ENCODE peak calls at places on chromosomes 2 and 18, in ten cellular contexts. One of them, this sample, is unnamed. For H3K27me3, the result is how much of the 10 kb centered on the place peaks cover.

GRCh38 chr2:81266106-81266505 is 961.6 kb upstream of the LRRTM1 start:
- DNase-seq in psoas muscle: no peak
- DNase-seq in stomach: no peak
- DNase-seq in heart right ventricle: no peak
- DNase-seq in IMR-90: no peak
- DNase-seq in effector memory CD4-positive, alpha-beta T cell: no peak
- DNase-seq in cardiac muscle cell: peak
- DNase-seq in lung: no peak
- DNase-seq in mammary epithelial cell: no peak
- DNase-seq in SK-N-SH: no peak
- DNase-seq in this sample: no peak

GRCh38 chr2:149152597-149152996 is 114.1 kb downstream of the LYPD6B start:
- DNase-seq in mammary epithelial cell: no peak
- DNase-seq in SK-N-SH: no peak
- DNase-seq in heart right ventricle: no peak
- DNase-seq in cardiac muscle cell: no peak
- DNase-seq in lung: no peak
- DNase-seq in stomach: no peak
- DNase-seq in psoas muscle: no peak
- DNase-seq in effector memory CD4-positive, alpha-beta T cell: no peak
- DNase-seq in IMR-90: no peak
- DNase-seq in this sample: no peak

GRCh38 chr2:80016166-80016565 is 288.4 kb downstream of the LRRTM1 start:
- DNase-seq in stomach: no peak
- DNase-seq in SK-N-SH: no peak
- DNase-seq in mammary epithelial cell: no peak
- DNase-seq in cardiac muscle cell: no peak
- DNase-seq in IMR-90: no peak
- DNase-seq in effector memory CD4-positive, alpha-beta T cell: no peak
- DNase-seq in heart right ventricle: no peak
- DNase-seq in psoas muscle: no peak
- DNase-seq in lung: no peak
- DNase-seq in this sample: no peak

GRCh38 chr2:177335917-177336450 is 56.6 kb upstream of the AGPS start:
- DNase-seq in psoas muscle: no peak
- DNase-seq in lung: no peak
- DNase-seq in IMR-90: peak
- DNase-seq in cardiac muscle cell: no peak
- DNase-seq in effector memory CD4-positive, alpha-beta T cell: no peak
- DNase-seq in heart right ventricle: no peak
- DNase-seq in stomach: no peak
- DNase-seq in mammary epithelial cell: no peak
- DNase-seq in SK-N-SH: no peak
- DNase-seq in this sample: no peak

GRCh38 chr18:79352432-79352831 is 43.3 kb upstream of the NFATC1 start:
- DNase-seq in lung: no peak
- DNase-seq in cardiac muscle cell: no peak
- DNase-seq in effector memory CD4-positive, alpha-beta T cell: no peak
- DNase-seq in heart right ventricle: no peak
- DNase-seq in IMR-90: no peak
- DNase-seq in mammary epithelial cell: no peak
- DNase-seq in stomach: no peak
- DNase-seq in SK-N-SH: no peak
- DNase-seq in psoas muscle: no peak
- DNase-seq in this sample: no peak

GRCh38 chr2:218340656-218341055 is 16.0 kb upstream of the CATIP start:
- DNase-seq in heart right ventricle: no peak
- DNase-seq in effector memory CD4-positive, alpha-beta T cell: no peak
- DNase-seq in lung: no peak
- DNase-seq in mammary epithelial cell: no peak
- DNase-seq in cardiac muscle cell: no peak
- DNase-seq in IMR-90: no peak
- DNase-seq in psoas muscle: no peak
- DNase-seq in stomach: no peak
- DNase-seq in SK-N-SH: no peak
- DNase-seq in this sample: no peak

GRCh38 chr2:43138441-43138840 is 88.0 kb downstream of the ZFP36L2 start:
- DNase-seq in mammary epithelial cell: no peak
- DNase-seq in IMR-90: no peak
- DNase-seq in stomach: no peak
- DNase-seq in psoas muscle: no peak
- DNase-seq in cardiac muscle cell: no peak
- DNase-seq in SK-N-SH: no peak
- DNase-seq in effector memory CD4-positive, alpha-beta T cell: no peak
- DNase-seq in lung: no peak
- DNase-seq in heart right ventricle: no peak
- DNase-seq in this sample: no peak

GRCh38 chr18:22765889-22766288 is 167.2 kb upstream of the RBBP8 start:
- DNase-seq in psoas muscle: no peak
- DNase-seq in lung: no peak
- DNase-seq in IMR-90: no peak
- DNase-seq in cardiac muscle cell: peak
- DNase-seq in heart right ventricle: peak
- DNase-seq in SK-N-SH: no peak
- DNase-seq in effector memory CD4-positive, alpha-beta T cell: no peak
- DNase-seq in mammary epithelial cell: no peak
- DNase-seq in stomach: no peak
- DNase-seq in this sample: no peak

GRCh38 chr2:222969491-222969890 is 82.5 kb upstream of the KCNE4 start:
- DNase-seq in heart right ventricle: no peak
- DNase-seq in psoas muscle: no peak
- DNase-seq in IMR-90: peak
- DNase-seq in lung: no peak
- DNase-seq in SK-N-SH: no peak
- DNase-seq in mammary epithelial cell: no peak
- DNase-seq in stomach: no peak
- DNase-seq in cardiac muscle cell: peak
- DNase-seq in effector memory CD4-positive, alpha-beta T cell: no peak
- DNase-seq in this sample: no peak

GRCh38 chr2:150702791-150703190 is 215.3 kb upstream of the RND3 start:
- DNase-seq in psoas muscle: no peak
- DNase-seq in lung: no peak
- DNase-seq in IMR-90: no peak
- DNase-seq in SK-N-SH: no peak
- DNase-seq in heart right ventricle: no peak
- DNase-seq in effector memory CD4-positive, alpha-beta T cell: no peak
- DNase-seq in cardiac muscle cell: no peak
- DNase-seq in stomach: no peak
- DNase-seq in mammary epithelial cell: no peak
- DNase-seq in this sample: no peak

GRCh38 chr18:13403786-13404549 is 185.4 kb downstream of the LDLRAD4 start:
- DNase-seq in IMR-90: no peak
- DNase-seq in cardiac muscle cell: no peak
- DNase-seq in mammary epithelial cell: no peak
- DNase-seq in psoas muscle: no peak
- DNase-seq in effector memory CD4-positive, alpha-beta T cell: no peak
- DNase-seq in lung: no peak
- DNase-seq in heart right ventricle: no peak
- DNase-seq in SK-N-SH: no peak
- DNase-seq in stomach: no peak
- DNase-seq in this sample: no peak

GRCh38 chr18:37253424-37254255 is 312.0 kb downstream of the CELF4 start:
- DNase-seq in cardiac muscle cell: peak
- DNase-seq in stomach: peak
- DNase-seq in effector memory CD4-positive, alpha-beta T cell: no peak
- DNase-seq in psoas muscle: no peak
- DNase-seq in lung: no peak
- DNase-seq in mammary epithelial cell: no peak
- DNase-seq in SK-N-SH: peak
- DNase-seq in heart right ventricle: no peak
- DNase-seq in IMR-90: no peak
- DNase-seq in this sample: no peak

GRCh38 chr2:118185210-118186109 is 97.2 kb downstream of the INSIG2 start:
- DNase-seq in effector memory CD4-positive, alpha-beta T cell: no peak
- DNase-seq in SK-N-SH: peak
- DNase-seq in heart right ventricle: peak
- DNase-seq in cardiac muscle cell: peak
- DNase-seq in mammary epithelial cell: peak
- DNase-seq in psoas muscle: peak
- DNase-seq in lung: peak
- DNase-seq in IMR-90: peak
- DNase-seq in stomach: peak
- DNase-seq in this sample: peak

DNA sequence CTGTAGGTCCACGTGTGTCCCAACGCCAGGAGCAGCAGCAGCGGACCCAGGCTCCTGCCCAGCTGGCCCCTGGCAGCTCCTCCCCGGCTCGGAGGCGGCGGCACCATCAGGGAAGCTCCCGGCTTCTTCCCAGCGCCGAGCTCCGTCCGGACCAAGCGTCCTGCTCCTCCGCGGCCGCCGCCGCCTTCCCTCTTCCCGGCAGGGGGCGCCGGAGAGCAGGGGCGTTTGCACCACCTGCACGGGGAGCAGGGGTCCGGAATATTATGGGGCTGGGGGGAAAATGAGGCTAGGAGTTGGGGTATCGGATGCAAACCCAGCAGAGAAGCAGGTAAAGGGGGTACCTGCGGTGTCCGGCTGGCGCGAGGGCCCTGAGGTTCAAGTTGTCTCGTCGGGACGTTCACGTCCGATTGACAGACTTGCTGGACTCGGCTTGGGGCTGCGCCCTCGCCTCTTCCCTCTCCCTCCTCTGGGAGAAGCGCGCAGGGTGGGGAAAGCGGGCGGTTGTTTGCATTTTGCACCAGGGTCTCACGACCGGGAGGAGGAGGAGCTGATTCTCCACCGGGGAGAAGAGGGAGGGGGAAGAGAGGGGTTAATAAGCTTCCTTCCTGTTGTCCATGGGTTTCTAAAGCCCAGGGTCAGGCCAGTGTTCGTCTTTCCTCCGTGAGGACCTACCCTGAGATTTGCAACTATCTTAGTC is at the start of gene CCBE1:
- DNase-seq in lung: peak
- DNase-seq in psoas muscle: peak
- DNase-seq in stomach: peak
- DNase-seq in heart right ventricle: peak
- DNase-seq in IMR-90: peak
- DNase-seq in SK-N-SH: peak
- DNase-seq in cardiac muscle cell: peak
- DNase-seq in mammary epithelial cell: peak
- DNase-seq in effector memory CD4-positive, alpha-beta T cell: no peak
- DNase-seq in this sample: peak
- H3K27me3 ChIP-seq in lung: under half
- H3K27me3 ChIP-seq in psoas muscle: under half
- H3K27me3 ChIP-seq in stomach: under half
- H3K27me3 ChIP-seq in heart right ventricle: half or more
- H3K27me3 ChIP-seq in IMR-90: under half
- H3K27me3 ChIP-seq in SK-N-SH: under half
- H3K27me3 ChIP-seq in cardiac muscle cell: half or more
- H3K27me3 ChIP-seq in mammary epithelial cell: under half
- H3K27me3 ChIP-seq in effector memory CD4-positive, alpha-beta T cell: under half
- H3K27me3 ChIP-seq in this sample: under half

DNA sequence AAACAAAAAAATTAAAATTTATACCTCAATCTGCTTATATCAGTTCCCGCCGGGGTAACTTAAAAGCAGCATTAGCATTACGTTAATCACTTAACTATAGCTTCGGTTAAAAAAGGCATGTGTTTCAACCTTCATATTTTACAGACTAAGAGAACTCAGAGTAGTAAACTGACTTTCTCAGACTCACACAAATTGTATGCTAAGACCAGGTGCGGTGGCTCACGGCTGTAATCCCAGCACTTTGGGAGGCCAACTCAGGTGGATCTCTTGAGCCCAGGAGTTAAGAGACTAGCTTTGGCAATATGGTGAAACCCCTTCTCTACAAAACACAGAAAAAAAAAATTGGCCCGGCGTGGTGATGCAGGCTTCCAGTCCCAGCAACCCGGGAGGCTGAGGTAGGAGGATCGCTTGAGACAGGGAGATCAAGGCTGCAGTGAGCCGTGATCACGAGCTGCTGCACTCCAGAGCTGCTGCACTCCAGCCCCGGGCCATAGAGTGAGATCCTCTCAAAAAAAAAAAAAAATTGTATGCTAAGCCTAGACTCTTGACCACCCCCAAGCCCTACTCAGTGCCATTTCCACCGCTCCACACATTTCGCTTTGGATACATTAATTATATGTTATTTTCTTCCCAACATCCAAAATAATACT is 2.4 kb downstream of the HNRNPLL start:
- DNase-seq in stomach: no peak
- DNase-seq in psoas muscle: no peak
- DNase-seq in mammary epithelial cell: no peak
- DNase-seq in SK-N-SH: peak
- DNase-seq in cardiac muscle cell: peak
- DNase-seq in effector memory CD4-positive, alpha-beta T cell: no peak
- DNase-seq in lung: no peak
- DNase-seq in heart right ventricle: no peak
- DNase-seq in IMR-90: no peak
- DNase-seq in this sample: no peak
- H3K27me3 ChIP-seq in stomach: under half
- H3K27me3 ChIP-seq in psoas muscle: under half
- H3K27me3 ChIP-seq in mammary epithelial cell: under half
- H3K27me3 ChIP-seq in SK-N-SH: under half
- H3K27me3 ChIP-seq in cardiac muscle cell: under half
- H3K27me3 ChIP-seq in effector memory CD4-positive, alpha-beta T cell: under half
- H3K27me3 ChIP-seq in lung: under half
- H3K27me3 ChIP-seq in heart right ventricle: under half
- H3K27me3 ChIP-seq in IMR-90: under half
- H3K27me3 ChIP-seq in this sample: under half

DNA sequence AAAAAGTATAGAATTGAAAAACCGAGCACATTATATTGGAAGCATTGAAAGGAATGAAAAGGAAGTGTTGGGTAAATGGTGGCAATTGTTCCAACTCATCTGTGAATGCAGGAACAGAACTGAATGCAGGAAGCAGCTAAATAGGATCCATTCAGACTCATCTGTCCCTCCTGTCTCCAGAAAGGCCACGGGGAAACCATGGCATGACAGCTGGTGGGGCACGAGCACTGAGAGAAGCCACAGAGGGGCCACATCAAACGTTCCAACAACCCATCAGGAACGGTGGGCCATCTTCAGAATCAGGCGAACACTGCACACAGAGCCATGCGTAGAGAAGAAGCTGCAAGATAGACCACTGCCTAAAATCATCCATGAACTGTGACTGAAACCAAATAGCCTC is 138.5 kb upstream of the SLC35G4 start:
- DNase-seq in SK-N-SH: no peak
- DNase-seq in lung: no peak
- DNase-seq in psoas muscle: no peak
- DNase-seq in effector memory CD4-positive, alpha-beta T cell: no peak
- DNase-seq in IMR-90: no peak
- DNase-seq in cardiac muscle cell: no peak
- DNase-seq in stomach: no peak
- DNase-seq in heart right ventricle: no peak
- DNase-seq in mammary epithelial cell: no peak
- DNase-seq in this sample: no peak
- H3K27me3 ChIP-seq in SK-N-SH: under half
- H3K27me3 ChIP-seq in lung: under half
- H3K27me3 ChIP-seq in psoas muscle: under half
- H3K27me3 ChIP-seq in effector memory CD4-positive, alpha-beta T cell: under half
- H3K27me3 ChIP-seq in IMR-90: under half
- H3K27me3 ChIP-seq in cardiac muscle cell: under half
- H3K27me3 ChIP-seq in stomach: under half
- H3K27me3 ChIP-seq in heart right ventricle: under half
- H3K27me3 ChIP-seq in mammary epithelial cell: under half
- H3K27me3 ChIP-seq in this sample: under half

DNA sequence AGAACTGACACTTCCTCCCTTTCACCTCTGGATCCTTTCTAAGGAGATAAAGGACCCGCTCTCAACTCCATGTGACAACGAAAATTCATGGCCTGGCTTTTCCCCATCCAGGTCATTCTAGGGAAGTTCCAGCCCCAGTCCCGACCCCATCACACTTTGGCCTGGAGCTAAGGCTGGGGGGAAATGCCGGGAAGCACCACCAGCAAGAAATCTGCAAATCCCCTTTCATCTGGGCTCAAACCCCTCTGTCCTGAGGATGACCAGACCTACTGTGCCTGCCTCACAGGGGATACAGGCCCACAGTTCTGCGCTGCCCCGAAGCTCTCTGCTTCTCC is 1.3 kb downstream of the SIX2 start:
- DNase-seq in SK-N-SH: peak
- DNase-seq in lung: no peak
- DNase-seq in mammary epithelial cell: no peak
- DNase-seq in heart right ventricle: no peak
- DNase-seq in psoas muscle: no peak
- DNase-seq in effector memory CD4-positive, alpha-beta T cell: no peak
- DNase-seq in stomach: no peak
- DNase-seq in IMR-90: no peak
- DNase-seq in cardiac muscle cell: no peak
- DNase-seq in this sample: no peak
- H3K27me3 ChIP-seq in SK-N-SH: under half
- H3K27me3 ChIP-seq in lung: under half
- H3K27me3 ChIP-seq in mammary epithelial cell: under half
- H3K27me3 ChIP-seq in heart right ventricle: half or more
- H3K27me3 ChIP-seq in psoas muscle: under half
- H3K27me3 ChIP-seq in effector memory CD4-positive, alpha-beta T cell: half or more
- H3K27me3 ChIP-seq in stomach: under half
- H3K27me3 ChIP-seq in IMR-90: half or more
- H3K27me3 ChIP-seq in cardiac muscle cell: half or more
- H3K27me3 ChIP-seq in this sample: under half